ENCODE peak calls at places on chromosomes 11 and 22, in eight cellular contexts. E is K562, J is epithelial cell of esophagus, G is fibroblast of pulmonary artery, X is ascending aorta, T is fibroblast of lung, D is heart right ventricle, R is A549. L is an unnamed sample.

GRCh38 chr11:3010521-3011275 is 18.6 kb upstream of the NAP1L4 start:
- DNase-seq in E (no peak), J (no peak), R (no peak), X (no peak), T (no peak), D (no peak), G (no peak), L (no peak)

GRCh38 chr11:121596195-121597145 is 143.7 kb upstream of the SORL1-AS1 start:
- DNase-seq in J (peak), D (no peak), T (peak), X (no peak), E (no peak), R (no peak), G (no peak), L (peak)

GRCh38 chr22:27775087-27775697 is 26.4 kb downstream of the MN1 start:
- DNase-seq in E (no peak), J (no peak), X (no peak), G (no peak), D (no peak), R (no peak), T (peak), L (no peak)

GRCh38 chr22:30606455-30607299 is at the start of gene TCN2:
- DNase-seq in J (peak), X (peak), G (peak), E (peak), R (peak), D (peak), T (peak), L (peak)

GRCh38 chr22:44740307-44740706 is 12.1 kb upstream of the ARHGAP8 start:
- DNase-seq in E (no peak), G (no peak), R (no peak), J (no peak), X (no peak), D (no peak), T (no peak), L (no peak)

GRCh38 chr11:2164861-2165555 is 4.0 kb upstream of the INS start:
- DNase-seq in J (no peak), D (no peak), R (no peak), X (no peak), E (no peak), T (no peak), G (no peak), L (no peak)

GRCh38 chr22:37175414-37176144 is 12.5 kb downstream of the C1QTNF6 start:
- DNase-seq in J (no peak), D (no peak), X (no peak), T (no peak), E (no peak), R (no peak), G (no peak), L (no peak)

GRCh38 chr22:44793506-44794225 is 41.3 kb downstream of the ARHGAP8 start:
- DNase-seq in D (no peak), J (no peak), R (no peak), E (no peak), X (no peak), G (no peak), T (no peak), L (no peak)

GRCh38 chr11:123356539-123356938 is 73.5 kb upstream of the GRAMD1B start:
- DNase-seq in G (no peak), D (no peak), T (no peak), X (no peak), E (no peak), R (no peak), J (no peak), L (no peak)

GRCh38 chr11:88337342-88338222 is at the start of gene CTSC:
- DNase-seq in R (peak), J (peak), E (peak), G (peak), X (peak), D (peak), T (peak), L (peak)

GRCh38 chr11:2549491-2549875 is 104.7 kb downstream of the KCNQ1 start:
- DNase-seq in J (no peak), R (no peak), E (no peak), G (no peak), D (no peak), X (no peak), T (no peak), L (no peak)

GRCh38 chr11:13303668-13304649 is 26.4 kb downstream of the BMAL1 start:
- DNase-seq in G (no peak), E (no peak), D (no peak), J (no peak), R (no peak), T (no peak), X (no peak), L (no peak)

GRCh38 chr11:61551630-61552029 is 29.2 kb downstream of the SYT7 start:
- DNase-seq in E (no peak), T (peak), R (peak), X (no peak), J (peak), D (peak), G (peak), L (no peak)

GRCh38 chr11:7688238-7688826 is 15.0 kb upstream of the CYB5R2 start:
- DNase-seq in G (peak), E (peak), R (peak), X (no peak), T (peak), D (no peak), J (peak), L (no peak)

GRCh38 chr22:44245867-44246266 is 65.1 kb downstream of the PARVG start:
- DNase-seq in J (no peak), X (no peak), T (no peak), E (no peak), R (no peak), D (no peak), G (no peak), L (no peak)

GRCh38 chr11:70496591-70497535 is 98.5 kb downstream of the CTTN start:
- DNase-seq in R (no peak), X (no peak), E (no peak), D (no peak), T (no peak), J (no peak), G (no peak), L (no peak)

GRCh38 chr11:58711832-58712231 is 19.9 kb downstream of the GLYAT start:
- DNase-seq in G (no peak), X (no peak), D (no peak), E (no peak), J (no peak), T (no peak), R (no peak), L (no peak)

GRCh38 chr11:64802370-64803162 is 448 bp downstream of the MAP4K2 start:
- DNase-seq in E (peak), X (no peak), J (no peak), T (no peak), R (no peak), G (no peak), D (no peak), L (no peak)

GRCh38 chr22:19891350-19892248 is 36.9 kb upstream of the GNB1L start:
- DNase-seq in D (no peak), J (peak), E (peak), T (peak), G (peak), X (no peak), R (no peak), L (no peak)

GRCh38 chr11:83520849-83521248 is 234.7 kb upstream of the CCDC90B start:
- DNase-seq in T (no peak), X (no peak), G (no peak), R (no peak), E (no peak), D (no peak), J (no peak), L (no peak)

GRCh38 chr11:35313066-35313765 is 106.1 kb downstream of the SLC1A2 start:
- DNase-seq in R (no peak), D (no peak), E (no peak), T (no peak), X (no peak), G (no peak), J (no peak), L (no peak)

GRCh38 chr11:13223112-13223511 is 54.5 kb upstream of the BMAL1 start:
- DNase-seq in D (no peak), J (peak), X (no peak), T (no peak), G (no peak), R (no peak), E (no peak), L (no peak)

GRCh38 chr11:28976012-28976800 is 868.0 kb downstream of the METTL15 start:
- DNase-seq in R (no peak), X (no peak), T (no peak), D (no peak), E (no peak), J (no peak), G (no peak), L (no peak)

GRCh38 chr11:124183045-124183444 is at the start of gene OR10D3:
- DNase-seq in D (no peak), T (no peak), R (no peak), E (no peak), J (no peak), G (no peak), X (no peak), L (no peak)

GRCh38 chr11:84419576-84419975 is 1133.4 kb upstream of the CCDC90B start:
- DNase-seq in G (no peak), J (no peak), T (no peak), D (no peak), X (no peak), E (no peak), R (no peak), L (no peak)

GRCh38 chr11:79480864-79481263 is 40.0 kb upstream of the TENM4 start:
- DNase-seq in T (no peak), R (no peak), E (no peak), X (no peak), D (no peak), J (no peak), G (no peak), L (no peak)

GRCh38 chr11:79485694-79486093 is 44.9 kb upstream of the TENM4 start:
- DNase-seq in X (no peak), R (no peak), J (no peak), T (no peak), G (no peak), D (no peak), E (no peak), L (no peak)

GRCh38 chr11:79482800-79483199 is 42.0 kb upstream of the TENM4 start:
- DNase-seq in J (no peak), D (no peak), T (no peak), G (no peak), R (no peak), X (no peak), E (no peak), L (no peak)

GRCh38 chr11:79484872-79485271 is 44.0 kb upstream of the TENM4 start:
- DNase-seq in E (no peak), J (no peak), R (no peak), X (no peak), T (no peak), D (no peak), G (no peak), L (no peak)

GRCh38 chr11:79481795-79482194 is 41.0 kb upstream of the TENM4 start:
- DNase-seq in T (no peak), D (no peak), G (no peak), E (no peak), R (no peak), J (no peak), X (no peak), L (no peak)
- TF ChIP-seq CTCF in T (no peak), D (no peak), G (no peak), E (no peak), R (no peak), J (no peak), X (no peak), L (no peak)

GRCh38 chr11:68889948-68890446 is 13.6 kb downstream of the MRPL21 start:
- DNase-seq in X (no peak), J (peak), G (peak), T (peak), D (peak), E (peak), R (peak), L (no peak)
- TF ChIP-seq CTCF in X (peak), J (peak), G (peak), T (peak), D (peak), E (peak), R (peak), L (peak)

DNA sequence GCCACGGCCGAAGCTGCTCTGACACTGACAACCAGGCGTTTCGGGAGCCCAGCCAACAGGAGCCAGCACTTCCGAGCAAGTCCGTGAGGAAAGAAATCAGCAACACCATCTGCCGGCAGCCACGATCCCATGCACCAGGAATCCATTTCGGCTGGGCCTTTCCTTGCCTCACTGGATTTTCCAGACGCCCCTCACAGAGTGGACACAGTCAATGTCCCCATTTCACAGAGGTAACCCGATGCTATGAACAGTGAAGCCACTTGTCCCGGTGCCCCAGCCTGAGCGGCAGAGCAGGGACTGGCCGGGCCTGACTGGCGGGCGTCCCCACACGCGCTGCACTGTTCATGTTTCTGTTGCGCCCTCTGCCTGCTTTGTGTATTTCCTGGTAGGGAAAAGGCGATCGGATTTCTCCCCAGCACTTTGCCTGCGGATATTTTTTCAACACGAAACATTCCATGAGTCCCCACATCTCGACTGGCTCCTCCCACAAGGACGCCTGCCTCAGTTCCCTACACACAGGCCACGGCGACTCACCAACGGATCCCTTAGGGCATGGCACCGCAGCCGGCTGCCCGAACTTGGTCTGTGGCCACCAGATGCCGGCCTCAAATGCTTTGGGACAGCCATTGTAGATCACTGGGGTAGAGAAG is 55.3 kb downstream of the TRMU start:
- DNase-seq in D (peak), J (peak), T (peak), R (no peak), E (peak), G (peak), X (no peak), L (no peak)
- TF ChIP-seq CTCF in D (peak), J (peak), T (peak), R (no peak), E (peak), G (peak), X (no peak), L (no peak)

GRCh38 chr11:72703281-72704008 is 29.2 kb upstream of the PDE2A start:
- DNase-seq in T (peak), E (peak), R (no peak), X (no peak), J (no peak), G (peak), D (peak), L (no peak)

GRCh38 chr11:72705442-72706365 is 31.5 kb upstream of the PDE2A start:
- DNase-seq in E (no peak), T (no peak), R (no peak), G (no peak), X (no peak), J (no peak), D (no peak), L (no peak)

GRCh38 chr11:72704783-72705287 is 30.6 kb upstream of the PDE2A start:
- DNase-seq in T (no peak), E (no peak), R (no peak), X (no peak), D (no peak), J (no peak), G (no peak), L (no peak)

GRCh38 chr11:72702842-72703241 is 28.6 kb upstream of the PDE2A start:
- DNase-seq in D (no peak), E (no peak), T (no peak), J (no peak), X (no peak), G (no peak), R (no peak), L (no peak)

GRCh38 chr11:72704028-72704782 is 30.0 kb upstream of the PDE2A start:
- DNase-seq in D (no peak), X (no peak), G (no peak), J (no peak), R (no peak), E (no peak), T (no peak), L (no peak)
- TF ChIP-seq CTCF in D (no peak), X (no peak), G (peak), J (peak), R (no peak), E (no peak), T (no peak), L (peak)

GRCh38 chr22:34966980-34967379 is 99.0 kb upstream of the ISX start:
- DNase-seq in J (peak), G (no peak), D (no peak), R (peak), X (no peak), E (no peak), T (peak), L (no peak)
- TF ChIP-seq CTCF in J (no peak), G (no peak), D (no peak), R (no peak), X (no peak), E (no peak), T (no peak), L (no peak)

GRCh38 chr11:119015054-119015611 is 3.0 kb downstream of the RPS25 start:
- DNase-seq in G (no peak), X (no peak), R (no peak), E (no peak), D (no peak), J (peak), T (no peak), L (no peak)
- TF ChIP-seq CTCF in G (no peak), X (no peak), R (no peak), E (peak), D (no peak), J (no peak), T (no peak), L (no peak)

L was measured in retinal pigment epithelial cell.